ENCODE peak calls at places on chromosomes 3 and 15, in ten cellular contexts. T is endodermal cell, Z is nephron progenitor cell, H is HFFc6, F is GM12878, Q is upper lobe of right lung, K is PC-3, O is fibroblast of pulmonary artery, W is breast epithelium, A is GM12865. D is an unnamed sample.

GRCh38 chr3:114635878-114636277 is 342.1 kb downstream of the TIGIT start:
- DNase-seq in T (no peak), Z (no peak), A (no peak), W (no peak), O (no peak), F (no peak), K (no peak), Q (no peak), H (no peak), D (no peak)

GRCh38 chr15:69979783-69980182 is 117.9 kb downstream of the TLE3 start:
- DNase-seq in T (no peak), W (no peak), F (peak), H (no peak), O (no peak), K (no peak), A (peak), Z (no peak), Q (no peak), D (no peak)

GRCh38 chr15:96230557-96231181 is 99.8 kb upstream of the NR2F2 start:
- DNase-seq in T (no peak), K (peak), A (no peak), H (peak), W (no peak), O (peak), Q (no peak), Z (no peak), F (no peak), D (no peak)

GRCh38 chr3:193942516-193943055 is 193.4 kb upstream of the HES1 start:
- DNase-seq in F (no peak), O (no peak), A (no peak), T (no peak), Z (no peak), K (no peak), H (no peak), W (no peak), Q (no peak), D (no peak)

GRCh38 chr3:71998995-71999673 is 214.2 kb upstream of the PROK2 start:
- DNase-seq in W (no peak), K (peak), T (no peak), F (no peak), O (peak), Z (no peak), Q (no peak), H (peak), A (no peak), D (peak)

GRCh38 chr3:16658004-16658932 is 53.0 kb upstream of the DAZL start:
- DNase-seq in T (peak), Q (no peak), F (no peak), A (no peak), H (no peak), Z (no peak), W (no peak), O (peak), K (no peak), D (no peak)

GRCh38 chr3:99825239-99825638 is 7.6 kb downstream of the CMSS1 start:
- DNase-seq in A (no peak), K (peak), W (no peak), H (peak), Z (no peak), O (peak), Q (no peak), T (no peak), F (no peak), D (no peak)

GRCh38 chr3:115100172-115100571 is 46.9 kb downstream of the ZBTB20 start:
- DNase-seq in H (peak), O (peak), Q (no peak), T (no peak), A (peak), W (no peak), F (peak), Z (no peak), K (peak), D (peak)

GRCh38 chr3:55167586-55168317 is 239.9 kb upstream of the LRTM1 start:
- DNase-seq in Z (no peak), A (no peak), Q (no peak), O (no peak), W (no peak), H (peak), T (no peak), K (peak), F (no peak), D (no peak)

GRCh38 chr3:171379281-171379680 is 80.9 kb downstream of the TNIK start:
- DNase-seq in F (no peak), W (no peak), T (no peak), K (peak), Q (no peak), O (peak), Z (no peak), H (peak), A (no peak), D (no peak)

GRCh38 chr3:197333901-197334639 is 35.7 kb upstream of the DLG1 start:
- DNase-seq in Z (no peak), H (no peak), K (no peak), F (no peak), W (no peak), T (peak), O (no peak), Q (peak), A (no peak), D (no peak)

GRCh38 chr3:147218976-147219375 is 187.4 kb downstream of the ZIC4 start:
- DNase-seq in Q (no peak), T (no peak), F (no peak), O (no peak), W (no peak), H (no peak), K (no peak), Z (no peak), A (no peak), D (no peak)

GRCh38 chr3:105233056-105233455 is 133.7 kb upstream of the ALCAM start:
- DNase-seq in O (peak), K (no peak), Z (no peak), Q (no peak), H (peak), A (no peak), T (no peak), W (no peak), F (no peak), D (no peak)

GRCh38 chr3:48637305-48637704 is 2.0 kb upstream of the SLC26A6 start:
- DNase-seq in K (no peak), F (no peak), H (no peak), Q (no peak), W (no peak), T (peak), A (no peak), O (no peak), Z (no peak), D (no peak)

GRCh38 chr3:46102059-46102779 is 74.9 kb upstream of the XCR1 start:
- DNase-seq in W (no peak), Z (no peak), K (no peak), F (no peak), T (no peak), O (no peak), Q (no peak), A (no peak), H (no peak), D (peak)

GRCh38 chr15:43209059-43209824 is 11.6 kb downstream of the EPB42 start:
- DNase-seq in F (no peak), A (no peak), K (no peak), O (peak), Z (peak), T (peak), H (no peak), Q (no peak), W (no peak), D (peak)

GRCh38 chr3:77479021-77479420 is 439.1 kb downstream of the ROBO2 start:
- DNase-seq in Q (no peak), W (no peak), F (no peak), O (no peak), Z (no peak), H (no peak), A (no peak), T (no peak), K (no peak), D (no peak)

DNA sequence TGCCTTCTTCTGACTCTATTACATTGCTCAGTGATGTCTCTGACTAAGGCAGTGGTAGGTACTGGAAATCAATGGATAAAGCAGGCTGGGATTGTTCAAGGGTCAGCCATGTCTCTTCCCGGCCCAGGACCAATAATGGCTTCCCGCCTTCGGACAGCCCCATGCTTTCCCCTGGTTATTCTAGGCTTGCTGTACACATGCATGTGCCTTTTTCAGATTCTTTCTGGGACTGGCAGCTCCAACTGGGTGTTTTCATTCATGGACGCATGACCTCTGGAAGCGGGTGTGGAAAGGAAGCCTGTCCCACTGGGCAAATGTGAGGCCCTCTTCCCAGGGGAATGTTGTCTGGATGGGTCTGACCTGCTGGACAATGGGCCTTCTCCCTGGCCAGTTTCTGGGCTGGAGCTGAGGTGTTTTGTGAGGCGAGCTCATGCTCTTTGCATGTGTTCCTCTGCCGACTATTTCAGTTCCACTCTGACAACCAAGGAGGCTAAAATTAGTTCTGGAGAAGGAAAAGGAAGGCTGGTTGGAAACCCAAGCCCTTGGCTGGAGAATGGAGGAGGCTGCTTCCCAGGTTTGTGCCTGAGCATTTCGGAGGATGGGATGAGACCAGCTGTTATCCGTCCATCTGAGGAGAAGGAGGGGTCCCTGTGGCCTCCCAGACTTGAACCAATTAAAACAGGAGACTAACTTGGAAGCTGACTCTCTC is 6.8 kb downstream of the ACVR2B start:
- DNase-seq in K (no peak), F (no peak), H (no peak), T (no peak), O (no peak), W (no peak), A (no peak), Q (no peak), Z (no peak), D (no peak)
- TF ChIP-seq CTCF in K (no peak), F (no peak), H (no peak), T (no peak), O (no peak), W (no peak), A (no peak), Q (no peak), Z (no peak), D (no peak)

GRCh38 chr15:31265090-31265870 is 61.4 kb upstream of the KLF13 start:
- DNase-seq in H (no peak), Q (peak), A (no peak), T (peak), W (peak), F (no peak), K (no peak), Z (no peak), O (no peak), D (no peak)
- TF ChIP-seq CTCF in H (no peak), Q (no peak), A (no peak), T (no peak), W (no peak), F (no peak), K (no peak), Z (no peak), O (no peak), D (no peak)

GRCh38 chr3:21220944-21221343 is 530.1 kb downstream of the ZNF385D start:
- DNase-seq in A (no peak), W (no peak), Z (no peak), O (no peak), H (no peak), K (no peak), T (no peak), F (no peak), Q (no peak), D (no peak)

DNA sequence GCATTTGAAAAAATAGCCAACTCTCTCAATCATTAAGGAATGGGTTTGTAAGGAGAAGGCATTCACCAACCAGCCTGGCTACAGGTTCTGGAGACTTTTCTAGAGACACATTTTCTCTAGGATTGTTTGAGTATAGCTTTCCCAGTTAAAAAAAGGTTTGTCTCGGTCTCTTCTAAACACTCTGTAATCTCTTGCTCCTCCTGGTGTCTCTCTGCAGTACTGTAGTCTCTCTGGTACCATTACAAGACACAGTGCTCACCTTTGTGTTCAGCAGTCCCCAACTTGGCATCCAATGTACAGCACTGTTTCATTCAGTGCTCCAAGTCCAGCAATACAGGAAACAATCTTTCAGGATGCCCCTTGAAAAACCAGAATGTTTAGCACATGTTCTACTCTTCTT is 534.4 kb downstream of the ZNF385D start:
- DNase-seq in K (peak), Z (no peak), F (no peak), T (peak), A (peak), Q (no peak), W (no peak), H (peak), O (peak), D (no peak)
- TF ChIP-seq CTCF in K (peak), Z (peak), F (peak), T (peak), A (peak), Q (no peak), W (no peak), H (peak), O (peak), D (no peak)

GRCh38 chr3:20400686-20401085 is 214.7 kb upstream of the SGO1 start:
- DNase-seq in A (no peak), K (no peak), O (no peak), Q (no peak), H (no peak), F (no peak), T (no peak), W (no peak), Z (no peak), D (no peak)

GRCh38 chr3:20400281-20400680 is 214.3 kb upstream of the SGO1 start:
- DNase-seq in W (no peak), F (no peak), K (no peak), T (no peak), A (no peak), Z (no peak), O (no peak), H (no peak), Q (no peak), D (no peak)

GRCh38 chr3:20406621-20407020 is 220.6 kb upstream of the SGO1 start:
- DNase-seq in W (no peak), K (no peak), Z (no peak), T (peak), H (no peak), A (no peak), Q (no peak), F (no peak), O (peak), D (no peak)

GRCh38 chr3:20401253-20401652 is 215.2 kb upstream of the SGO1 start:
- DNase-seq in A (no peak), K (no peak), W (no peak), Z (no peak), F (no peak), O (peak), Q (no peak), H (no peak), T (no peak), D (no peak)

DNA sequence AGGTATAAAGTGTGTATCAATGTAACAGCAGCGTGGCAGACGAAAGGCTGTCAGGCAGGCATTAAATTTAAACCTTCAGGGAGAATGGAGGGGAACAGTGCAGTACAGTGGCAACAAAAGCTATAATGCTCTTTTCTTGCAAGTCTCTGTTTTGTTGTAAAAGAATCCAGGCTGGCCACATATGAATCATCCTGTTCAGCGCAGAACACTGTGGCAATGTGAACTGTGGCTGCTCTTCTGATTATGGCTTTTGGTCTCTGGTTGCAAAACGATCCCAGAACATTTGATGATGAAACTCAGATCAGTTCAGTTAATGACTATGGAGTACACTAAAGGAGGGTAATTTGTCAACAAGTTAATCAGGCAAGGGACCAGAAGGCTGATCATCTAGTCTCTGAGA is 219.7 kb upstream of the SGO1 start:
- DNase-seq in F (no peak), K (no peak), Q (no peak), Z (no peak), O (peak), H (peak), T (no peak), W (no peak), A (no peak), D (no peak)
- TF ChIP-seq CTCF in F (no peak), K (no peak), Q (no peak), Z (no peak), O (no peak), H (no peak), T (no peak), W (no peak), A (no peak), D (no peak)

GRCh38 chr3:141000027-141000663 is 51.0 kb upstream of the SPSB4 start:
- DNase-seq in H (peak), A (peak), T (peak), O (peak), Z (peak), Q (peak), F (peak), W (no peak), K (peak), D (peak)
- TF ChIP-seq CTCF in H (peak), A (peak), T (peak), O (peak), Z (peak), Q (peak), F (peak), W (no peak), K (peak), D (peak)

GRCh38 chr15:100913961-100914360 is 5.2 kb upstream of the LRRK1 start:
- DNase-seq in H (no peak), F (no peak), Z (no peak), A (no peak), Q (no peak), O (no peak), T (peak), K (peak), W (no peak), D (no peak)

GRCh38 chr15:100918034-100918689 is 995 bp upstream of the LRRK1 start:
- DNase-seq in W (peak), A (peak), H (peak), Z (peak), F (no peak), T (peak), Q (peak), O (peak), K (peak), D (peak)

GRCh38 chr15:100911086-100911485 is 8.1 kb upstream of the LRRK1 start:
- DNase-seq in Z (no peak), A (no peak), K (no peak), Q (no peak), W (no peak), F (no peak), O (no peak), H (no peak), T (peak), D (no peak)

GRCh38 chr15:100918690-100919480 is at the start of gene LRRK1:
- DNase-seq in Z (peak), A (peak), K (peak), O (peak), W (no peak), Q (peak), T (peak), H (no peak), F (no peak), D (peak)

DNA sequence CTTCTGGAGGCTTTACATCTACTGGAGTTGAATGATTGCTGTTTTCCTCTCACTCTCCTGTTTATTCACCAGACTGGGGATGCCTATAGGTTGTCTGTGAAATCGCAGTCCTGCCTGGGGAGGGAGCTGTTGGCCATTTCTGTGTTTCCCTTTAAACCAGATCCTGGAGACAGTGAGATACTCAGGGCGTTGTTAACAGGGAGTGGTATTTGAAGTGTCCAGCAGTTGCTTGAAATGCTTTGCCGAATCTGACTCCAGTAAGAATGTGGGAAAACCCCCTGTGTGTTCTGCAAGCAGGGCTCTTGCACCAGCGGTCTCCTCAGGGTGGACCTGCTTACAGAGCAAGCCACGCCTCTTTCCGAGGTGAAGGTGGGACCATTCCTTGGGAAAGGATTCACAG is 4.3 kb upstream of the LRRK1 start:
- DNase-seq in O (peak), Z (no peak), A (no peak), T (peak), H (peak), F (no peak), Q (no peak), K (no peak), W (no peak), D (no peak)
- TF ChIP-seq CTCF in O (no peak), Z (peak), A (no peak), T (peak), H (peak), F (no peak), Q (peak), K (peak), W (no peak), D (no peak)

GRCh38 chr15:82832601-82833209 is 23.3 kb downstream of the WHAMM start:
- DNase-seq in H (peak), T (no peak), Z (no peak), Q (no peak), A (peak), F (peak), O (peak), K (peak), W (no peak), D (peak)
- TF ChIP-seq CTCF in H (peak), T (peak), Z (no peak), Q (no peak), A (no peak), F (no peak), O (peak), K (no peak), W (no peak), D (no peak)

GRCh38 chr3:191387441-191388077 is 57.2 kb upstream of the UTS2B start:
- DNase-seq in F (no peak), T (no peak), A (no peak), Z (no peak), Q (no peak), H (peak), O (peak), K (no peak), W (no peak), D (no peak)

GRCh38 chr3:191385101-191385500 is 54.8 kb upstream of the UTS2B start:
- DNase-seq in F (no peak), W (no peak), T (no peak), Q (no peak), H (no peak), O (no peak), K (no peak), A (no peak), Z (no peak), D (no peak)

GRCh38 chr3:191390580-191390979 is 60.3 kb upstream of the UTS2B start:
- DNase-seq in F (no peak), K (no peak), H (no peak), Q (no peak), W (no peak), A (no peak), T (no peak), O (no peak), Z (no peak), D (no peak)

GRCh38 chr3:191391873-191392808 is 61.8 kb upstream of the UTS2B start:
- DNase-seq in Q (no peak), O (no peak), H (no peak), K (no peak), W (no peak), Z (no peak), T (no peak), A (no peak), F (no peak), D (no peak)

GRCh38 chr3:191388823-191389222 is 58.5 kb upstream of the UTS2B start:
- DNase-seq in T (no peak), O (peak), Q (no peak), Z (no peak), A (no peak), W (no peak), H (no peak), K (peak), F (no peak), D (no peak)
- TF ChIP-seq CTCF in T (peak), O (peak), Q (peak), Z (no peak), A (no peak), W (no peak), H (peak), K (peak), F (no peak), D (no peak)

DNA sequence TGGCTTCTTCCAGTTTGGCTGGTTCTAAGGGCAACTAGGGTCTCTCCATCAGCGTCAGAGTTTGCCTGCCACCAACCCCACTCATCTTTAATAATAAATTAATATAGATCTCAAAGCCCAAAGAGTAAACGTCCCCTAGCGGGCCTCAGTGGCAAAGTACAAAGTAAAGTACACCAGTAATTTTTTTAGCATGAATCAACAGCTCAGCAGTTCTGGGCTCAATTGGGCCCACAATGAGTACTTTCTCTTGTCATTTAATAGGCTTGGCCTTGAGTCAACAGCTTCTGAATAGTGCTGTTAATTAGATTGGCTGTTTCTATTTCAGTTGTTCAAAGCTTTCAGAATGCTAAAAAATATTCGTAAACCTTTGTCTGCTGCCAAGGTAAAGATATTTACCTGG is 89.0 kb upstream of the PFN2 start:
- DNase-seq in T (no peak), Q (no peak), W (no peak), Z (no peak), O (no peak), A (no peak), H (no peak), K (no peak), F (no peak), D (no peak)
- TF ChIP-seq CTCF in T (no peak), Q (no peak), W (no peak), Z (no peak), O (no peak), A (no peak), H (no peak), K (no peak), F (no peak), D (no peak)